ENCODE peak calls at places on chromosome 21, in five cellular contexts. C, J, Z, Y and A are unnamed samples.

GRCh38 chr21:42513985-42514882 is 582 bp downstream of the SLC37A1 start:
- DNase-seq in J (no peak), C (peak), Z (no peak), Y (peak), A (peak)

GRCh38 chr21:27369234-27369633 is 402.3 kb upstream of the ADAMTS5 start:
- DNase-seq in Y (no peak), J (no peak), C (no peak), Z (no peak), A (no peak)

GRCh38 chr21:42505090-42505726 is 8.4 kb upstream of the SLC37A1 start:
- DNase-seq in Z (no peak), C (no peak), Y (no peak), J (no peak), A (no peak)

GRCh38 chr21:44971672-44971995 is 31.8 kb downstream of the SLX9 start:
- DNase-seq in Z (no peak), C (no peak), J (no peak), Y (no peak), A (no peak)

GRCh38 chr21:41507521-41508414 is at the start of gene TMPRSS2:
- DNase-seq in J (peak), Z (no peak), Y (no peak), C (no peak), A (no peak)

GRCh38 chr21:40841524-40842196 is 5.3 kb downstream of the DSCAM start:
- DNase-seq in C (no peak), Z (no peak), Y (peak), J (peak), A (no peak)

GRCh38 chr21:27033467-27033866 is 66.6 kb upstream of the ADAMTS5 start:
- DNase-seq in Z (no peak), J (no peak), Y (no peak), C (no peak), A (no peak)

GRCh38 chr21:27424601-27425000 is 457.7 kb upstream of the ADAMTS5 start:
- DNase-seq in Z (no peak), C (no peak), J (no peak), Y (no peak), A (no peak)

GRCh38 chr21:18041012-18041411 is 203.6 kb upstream of the CHODL start:
- DNase-seq in C (no peak), Z (no peak), J (no peak), Y (no peak), A (no peak)

GRCh38 chr21:31683029-31683428 is 23.5 kb downstream of the SOD1 start:
- DNase-seq in C (no peak), Y (peak), Z (no peak), J (no peak), A (no peak)

GRCh38 chr21:16773206-16773605 is 739.6 kb upstream of the CXADR start:
- DNase-seq in C (no peak), J (no peak), Y (peak), Z (peak), A (no peak)

GRCh38 chr21:32457962-32458361 is 45.5 kb downstream of the EVA1C start:
- DNase-seq in J (no peak), Z (no peak), C (no peak), Y (no peak), A (no peak)

GRCh38 chr21:17784604-17785402 is 34.4 kb downstream of the C21orf91 start:
- DNase-seq in J (no peak), Z (no peak), Y (peak), C (no peak), A (no peak)

GRCh38 chr21:44940116-44940631 is 345 bp downstream of the SLX9 start:
- DNase-seq in C (no peak), Z (no peak), J (no peak), Y (no peak), A (no peak)

GRCh38 chr21:42541174-42541573 is 27.5 kb downstream of the SLC37A1 start:
- DNase-seq in J (no peak), Y (no peak), Z (no peak), C (peak), A (no peak)

GRCh38 chr21:30234643-30235042 is 18.7 kb upstream of the CLDN8 start:
- DNase-seq in Y (no peak), C (no peak), J (no peak), Z (no peak), A (no peak)

GRCh38 chr21:44326716-44327602 is 12.2 kb downstream of the CFAP410 start:
- DNase-seq in Z (no peak), C (no peak), J (no peak), Y (no peak), A (no peak)

GRCh38 chr21:8998946-8999681 is 1522.3 kb upstream of the TPTE start:
- DNase-seq in Y (no peak), C (no peak), Z (no peak), J (no peak), A (no peak)

GRCh38 chr21:17441370-17441769 is 71.5 kb upstream of the CXADR start:
- DNase-seq in Y (peak), C (no peak), J (peak), Z (no peak), A (no peak)

GRCh38 chr21:42594616-42595280 is 58.7 kb upstream of the PDE9A start:
- DNase-seq in J (no peak), Z (no peak), Y (no peak), C (no peak), A (no peak)

GRCh38 chr21:29064850-29065481 is 8.5 kb downstream of the CCT8 start:
- DNase-seq in Y (no peak), Z (no peak), J (no peak), C (no peak), A (no peak)

GRCh38 chr21:32457360-32457840 is 44.9 kb downstream of the EVA1C start:
- DNase-seq in Y (no peak), Z (no peak), C (peak), J (peak), A (peak)

GRCh38 chr21:27406297-27407009 is 439.6 kb upstream of the ADAMTS5 start:
- DNase-seq in J (no peak), Y (peak), Z (no peak), C (no peak), A (no peak)

GRCh38 chr21:41571938-41572510 is 64.1 kb upstream of the TMPRSS2 start:
- DNase-seq in C (no peak), Z (no peak), J (no peak), Y (no peak), A (no peak)

GRCh38 chr21:33767236-33767635 is 124.9 kb downstream of the ITSN1 start:
- DNase-seq in J (no peak), C (no peak), Y (peak), Z (no peak), A (no peak)

GRCh38 chr21:33760641-33761103 is 118.4 kb downstream of the ITSN1 start:
- DNase-seq in C (no peak), J (no peak), Z (peak), Y (peak), A (no peak)

GRCh38 chr21:33763573-33763881 is 121.2 kb downstream of the ITSN1 start:
- DNase-seq in Z (no peak), C (no peak), Y (no peak), J (no peak), A (no peak)

GRCh38 chr21:33762798-33763572 is 120.7 kb downstream of the ITSN1 start:
- DNase-seq in J (no peak), Z (no peak), C (no peak), Y (peak), A (no peak)

GRCh38 chr21:33761104-33762036 is 119.1 kb downstream of the ITSN1 start:
- DNase-seq in J (no peak), Y (peak), C (peak), Z (peak), A (peak)
- H3K27ac ChIP-seq in J (no peak), Y (peak), C (peak), Z (peak), A (peak)

GRCh38 chr21:37764696-37765095 is 151.6 kb downstream of the KCNJ6 start:
- DNase-seq in C (no peak), Y (peak), Z (no peak), J (no peak), A (no peak)

GRCh38 chr21:37763298-37763697 is 153.0 kb downstream of the KCNJ6 start:
- DNase-seq in J (no peak), Y (no peak), C (no peak), Z (no peak), A (no peak)

GRCh38 chr21:37767984-37768383 is 148.3 kb downstream of the KCNJ6 start:
- DNase-seq in C (no peak), Y (peak), Z (no peak), J (no peak), A (no peak)

GRCh38 chr21:37765501-37765900 is 150.8 kb downstream of the KCNJ6 start:
- DNase-seq in C (no peak), J (no peak), Y (no peak), Z (no peak), A (no peak)

GRCh38 chr21:37766104-37766503 is 150.2 kb downstream of the KCNJ6 start:
- DNase-seq in C (no peak), Y (no peak), J (no peak), Z (no peak), A (no peak)
- H3K27ac ChIP-seq in C (no peak), Y (no peak), J (no peak), Z (no peak), A (no peak)

GRCh38 chr21:45983981-45984551 is 2.5 kb downstream of the COL6A1 start:
- DNase-seq in J (no peak), Y (no peak), C (peak), Z (no peak), A (peak)

GRCh38 chr21:45982758-45983731 is 1.5 kb downstream of the COL6A1 start:
- DNase-seq in C (peak), Y (no peak), J (no peak), Z (no peak), A (peak)

GRCh38 chr21:45985471-45986315 is 4.1 kb downstream of the COL6A1 start:
- DNase-seq in J (no peak), C (peak), Z (no peak), Y (no peak), A (peak)

GRCh38 chr21:45986316-45987051 is 4.9 kb downstream of the COL6A1 start:
- DNase-seq in J (no peak), C (peak), Y (no peak), Z (no peak), A (peak)

DNA sequence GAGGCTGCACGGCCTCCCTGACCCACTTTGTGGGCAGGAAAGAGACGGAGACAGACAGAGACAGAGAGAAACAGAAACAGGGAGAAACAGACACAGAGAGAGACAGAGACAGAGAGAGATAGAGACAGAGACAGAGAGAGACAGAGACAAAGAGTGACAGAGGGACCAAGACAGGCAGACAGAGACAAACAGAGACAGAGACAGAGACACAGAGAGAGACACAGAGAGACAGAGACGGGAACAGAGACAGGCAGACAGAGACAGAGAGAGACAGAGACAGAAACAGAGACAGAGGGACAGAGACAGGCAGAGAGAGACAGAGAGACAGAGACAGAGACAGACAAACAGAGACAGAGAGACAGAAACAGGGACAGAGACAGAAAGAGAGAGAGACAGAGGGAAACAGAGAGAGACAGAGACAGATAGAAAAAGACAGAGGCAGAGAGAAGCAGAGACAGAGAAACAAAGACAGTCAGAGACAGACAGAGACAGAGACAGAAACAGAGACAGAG is 3.1 kb downstream of the COL6A1 start:
- DNase-seq in J (no peak), Z (no peak), C (no peak), Y (no peak), A (no peak)
- H3K27ac ChIP-seq in J (no peak), Z (no peak), C (peak), Y (peak), A (peak)

DNA sequence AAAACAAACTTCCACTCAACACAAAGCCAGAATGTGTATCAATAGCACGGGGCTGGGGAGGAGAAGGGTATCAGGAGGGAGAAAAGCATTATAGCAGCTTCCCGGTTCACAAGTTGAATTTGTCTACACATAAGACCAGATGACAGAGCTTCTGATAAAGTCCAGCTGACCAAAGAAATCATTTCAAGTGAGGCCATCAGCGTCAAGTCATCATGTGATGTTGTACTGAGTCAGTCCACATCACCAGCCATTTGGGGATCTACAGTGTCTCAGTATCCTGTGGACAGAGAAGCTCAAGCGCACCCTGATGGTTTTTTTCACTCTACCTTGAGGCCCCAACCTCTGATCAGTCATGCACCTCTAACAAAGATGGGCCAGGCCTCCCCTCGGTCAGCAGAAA is 33.0 kb downstream of the SETD4 start:
- DNase-seq in Z (peak), C (no peak), J (no peak), Y (peak), A (no peak)
- H3K27ac ChIP-seq in Z (no peak), C (no peak), J (no peak), Y (peak), A (no peak)

GRCh38 chr21:25387665-25388064 is 219.6 kb downstream of the MRPL39 start:
- DNase-seq in C (no peak), J (no peak), Z (no peak), Y (no peak), A (no peak)
- H3K27ac ChIP-seq in C (no peak), J (no peak), Z (no peak), Y (no peak), A (no peak)

DNA sequence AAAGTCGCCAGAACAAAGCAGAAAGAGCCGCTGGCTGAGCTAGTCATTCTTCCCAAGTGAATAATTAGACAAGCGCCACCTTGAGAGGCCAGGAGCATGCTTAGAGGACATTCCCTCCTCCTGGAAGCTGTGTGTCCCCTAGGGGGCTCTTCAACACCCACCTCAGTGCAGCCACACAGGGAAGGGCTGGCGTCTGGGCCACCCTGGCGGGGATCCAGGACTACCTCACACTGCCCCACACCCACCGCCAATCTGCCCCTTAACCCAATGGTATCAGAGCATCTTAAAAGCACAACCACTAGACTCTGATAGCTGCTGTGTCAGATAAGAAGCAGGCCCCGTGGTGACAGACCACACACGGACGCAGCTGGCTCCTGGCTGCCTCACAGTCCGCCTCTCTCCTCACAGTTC is 24.9 kb downstream of the SETD4 start:
- DNase-seq in J (no peak), Z (no peak), C (no peak), Y (no peak), A (no peak)
- H3K27ac ChIP-seq in J (no peak), Z (no peak), C (no peak), Y (no peak), A (no peak)

DNA sequence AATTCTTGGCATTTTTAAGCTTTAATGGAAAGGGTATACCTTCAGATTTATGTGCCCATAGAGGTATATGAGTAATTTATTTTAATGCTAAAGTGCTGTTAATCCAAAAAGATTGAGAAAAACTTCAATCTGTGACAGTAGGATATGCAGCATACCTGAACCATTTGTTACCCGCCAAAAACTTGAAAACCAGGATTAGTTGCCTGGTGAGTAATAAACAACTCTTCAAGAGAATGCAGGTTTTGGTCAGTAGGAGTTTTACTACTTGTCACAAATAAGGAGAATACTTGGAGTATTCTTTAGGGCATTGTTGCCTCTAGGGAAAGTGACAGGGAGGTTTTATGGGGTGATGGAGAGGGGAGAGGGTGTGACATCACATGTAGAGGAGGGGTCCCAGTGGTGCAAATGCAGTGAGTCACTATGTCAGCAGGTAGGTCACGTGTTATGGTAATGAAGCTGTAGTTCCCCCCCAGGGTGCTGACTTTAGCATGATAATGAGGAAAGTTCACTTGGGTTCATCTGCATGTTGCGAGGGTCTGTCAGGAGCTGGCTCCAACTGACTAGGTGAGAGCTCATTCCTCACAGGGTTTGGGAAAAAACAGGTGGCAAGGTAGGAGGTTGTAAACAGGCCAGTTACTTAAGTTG is 23.1 kb downstream of the USP25 start:
- DNase-seq in Z (no peak), J (no peak), Y (no peak), C (no peak), A (no peak)
- H3K27ac ChIP-seq in Z (no peak), J (no peak), Y (no peak), C (no peak), A (no peak)

GRCh38 chr21:39313042-39313456 is 383 bp downstream of the BRWD1 start:
- DNase-seq in Y (peak), Z (no peak), C (peak), J (peak), A (peak)

GRCh38 chr21:39313457-39314154 is at the start of gene BRWD1:
- DNase-seq in Z (peak), J (peak), Y (peak), C (peak), A (peak)

GRCh38 chr21:39314155-39315027 is 959 bp upstream of the BRWD1 start:
- DNase-seq in J (peak), Y (peak), Z (no peak), C (peak), A (peak)

GRCh38 chr21:39311164-39311563 is 2.3 kb downstream of the BRWD1 start:
- DNase-seq in Y (no peak), J (no peak), C (no peak), Z (no peak), A (no peak)

DNA sequence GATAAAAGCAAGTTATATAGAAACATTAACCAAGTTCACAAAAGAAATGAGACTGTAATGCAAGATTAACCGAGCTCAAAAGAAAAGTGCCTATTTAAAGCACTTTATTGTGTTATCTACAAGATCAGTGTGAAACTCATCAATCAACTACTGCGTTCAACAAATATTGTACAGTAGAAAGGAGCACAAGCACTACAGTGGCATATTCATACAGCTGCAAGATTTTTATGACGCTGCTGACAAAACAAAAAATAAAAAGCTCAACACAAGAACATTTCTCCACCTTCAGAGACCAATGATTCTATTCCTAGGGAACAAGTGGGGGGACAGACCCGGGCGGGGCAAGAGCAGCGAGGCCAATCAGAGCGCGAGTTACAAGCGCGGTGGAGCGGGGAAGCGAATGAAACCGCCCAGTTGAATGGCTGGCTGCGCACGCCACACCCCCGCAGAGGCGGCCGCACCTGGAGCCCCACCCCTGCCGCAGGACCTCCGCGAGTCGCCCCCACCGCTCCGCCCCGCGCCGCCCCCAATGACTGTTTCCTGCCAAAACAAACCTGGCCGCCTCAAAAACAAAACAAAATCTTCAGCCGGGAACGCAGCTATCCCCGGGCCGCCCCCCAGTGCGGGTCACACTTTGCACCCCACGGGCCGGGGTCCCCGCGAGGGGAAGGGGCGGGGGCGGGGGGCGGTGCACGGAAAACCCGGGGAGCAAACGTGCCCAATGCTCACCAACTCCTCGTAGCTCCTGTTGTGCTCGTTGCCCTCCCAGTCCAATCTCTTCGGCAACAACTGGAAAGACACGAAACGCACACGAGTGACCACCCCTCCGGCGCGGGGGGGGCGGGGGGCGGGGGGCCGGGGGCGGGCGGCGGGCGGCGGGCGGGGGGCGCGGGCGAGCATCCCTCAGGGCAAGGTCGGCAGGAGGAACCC is 1.1 kb downstream of the BRWD1 start:
- DNase-seq in C (peak), Z (peak), J (peak), Y (peak), A (peak)
- H3K27ac ChIP-seq in C (peak), Z (no peak), J (peak), Y (no peak), A (peak)

GRCh38 chr21:34764715-34765284 is 96.0 kb downstream of the CLIC6 start:
- DNase-seq in Z (no peak), Y (no peak), C (no peak), J (no peak), A (no peak)

GRCh38 chr21:34765619-34766018 is 96.8 kb downstream of the CLIC6 start:
- DNase-seq in Y (no peak), Z (no peak), J (no peak), C (no peak), A (no peak)

GRCh38 chr21:34766862-34767261 is 98.1 kb downstream of the CLIC6 start:
- DNase-seq in J (no peak), Y (no peak), Z (no peak), C (no peak), A (no peak)

GRCh38 chr21:34761758-34762330 is 93.0 kb downstream of the CLIC6 start:
- DNase-seq in J (no peak), Z (no peak), Y (peak), C (no peak), A (no peak)

GRCh38 chr21:34762761-34763160 is 94.0 kb downstream of the CLIC6 start:
- DNase-seq in C (no peak), J (no peak), Y (peak), Z (peak), A (no peak)
- H3K27ac ChIP-seq in C (no peak), J (no peak), Y (no peak), Z (no peak), A (no peak)